ENCODE peak calls at places on chromosomes 7 and 10, in four cellular contexts. Z is tibial artery, R is iPS-NIHi11, U is RPMI7951. W is an unnamed sample.

GRCh38 chr7:23456093-23456492 is 14.2 kb downstream of the IGF2BP3 start:
- DNase-seq in U (no peak), Z (no peak), R (no peak), W (no peak)

GRCh38 chr7:27168265-27168947 is 3.1 kb upstream of the HOXA9 start:
- DNase-seq in Z (no peak), U (no peak), R (no peak), W (no peak)

GRCh38 chr10:131769691-131770090 is 131.1 kb upstream of the PPP2R2D start:
- DNase-seq in R (no peak), U (no peak), Z (no peak), W (no peak)

GRCh38 chr10:34113504-34114225 is 701.4 kb downstream of the PARD3 start:
- DNase-seq in R (peak), Z (no peak), U (no peak), W (no peak)

GRCh38 chr10:95864906-95865813 is 42.6 kb upstream of the CC2D2B start:
- DNase-seq in R (peak), U (peak), Z (peak), W (peak)

GRCh38 chr7:116809636-116810266 is 52.6 kb upstream of the CAPZA2 start:
- DNase-seq in Z (no peak), R (peak), U (peak), W (no peak)

GRCh38 chr7:80661729-80662128 is 23.3 kb downstream of the CD36 start:
- DNase-seq in R (peak), U (no peak), Z (no peak), W (no peak)

GRCh38 chr7:2990949-2991470 is 52.7 kb downstream of the CARD11 start:
- DNase-seq in U (no peak), R (no peak), Z (no peak), W (no peak)

GRCh38 chr7:129436335-129436923 is 2.2 kb downstream of the STRIP2 start:
- DNase-seq in Z (no peak), R (no peak), U (no peak), W (no peak)

GRCh38 chr10:102832987-102833386 is 4.2 kb downstream of the CYP17A1 start:
- DNase-seq in R (no peak), U (no peak), Z (no peak), W (no peak)

GRCh38 chr7:106114735-106115383 is 2.7 kb upstream of the SYPL1 start:
- DNase-seq in R (no peak), Z (no peak), U (no peak), W (no peak)

GRCh38 chr7:22730921-22731654 is 4.1 kb downstream of the IL6 start:
- DNase-seq in R (no peak), U (peak), Z (no peak), W (no peak)

GRCh38 chr7:116525913-116526857 is 1.3 kb downstream of the CAV1 start:
- DNase-seq in U (peak), Z (peak), R (peak), W (no peak)

GRCh38 chr7:135777626-135778398 is 29.2 kb upstream of the FAM180A start:
- DNase-seq in R (no peak), Z (no peak), U (no peak), W (no peak)

GRCh38 chr10:97407211-97407951 is 6.2 kb upstream of the RRP12 start:
- DNase-seq in R (peak), Z (no peak), U (peak), W (peak)

GRCh38 chr10:32054087-32054486 is 2.1 kb downstream of the KIF5B start:
- DNase-seq in R (no peak), U (peak), Z (no peak), W (peak)

GRCh38 chr7:94188350-94188749 is 184.2 kb upstream of the BET1 start:
- DNase-seq in R (no peak), U (no peak), Z (no peak), W (no peak)

GRCh38 chr7:27196287-27196739 is 3.6 kb downstream of the HOXA13 start:
- DNase-seq in R (peak), U (peak), Z (peak), W (peak)

GRCh38 chr7:29812185-29812876 is 6.0 kb downstream of the WIPF3 start:
- DNase-seq in R (no peak), U (peak), Z (no peak), W (no peak)

GRCh38 chr10:4686644-4686996 is 139.4 kb upstream of the AKR1E2 start:
- DNase-seq in U (peak), Z (no peak), R (no peak), W (no peak)

W was measured in anterior cingulate cortex.